ENCODE peak calls at places on chromosomes 1 and 21, in ten cellular contexts. W is WTC11; I is caudate nucleus; Y is non-pigmented ciliary epithelial cell; Z is amygdala; R is T follicular helper cell; H is HTR-8/SVneo; K is stimulated activated CD4-positive, alpha-beta T cell treated with anti-CD3 and anti-CD28 coated beads, Interleukin-4, amount 100 ng/mL, for 48 hours; O is C1 segment of cervical spinal cord; F is bronchial epithelial cell. C is an unnamed sample.
A peak's percentile ranks its signal among the peaks of the same experiment; 100 is the strongest.

GRCh38 chr1:20033396-20033795 is 36.6 kb upstream of the PLA2G5 start:
- DNase-seq in K (no peak), Z (no peak), O (no peak), F (no peak), R (no peak), H (no peak), I (no peak), W (no peak), Y (no peak), C (no peak)

GRCh38 chr1:233020441-233020840 is 70.0 kb downstream of the NTPCR start:
- DNase-seq in I (no peak), W (no peak), K (no peak), F (no peak), R (no peak), Z (peak; percentile 7), H (no peak), Y (no peak), O (no peak), C (no peak)

GRCh38 chr1:245605480-245606156 is 450.8 kb downstream of the KIF26B start:
- DNase-seq in K (no peak), H (no peak), R (no peak), O (no peak), Z (no peak), I (no peak), F (peak; percentile 64), W (no peak), Y (peak; percentile 26), C (peak; percentile 60)

GRCh38 chr1:55635856-55636255 is 420.7 kb upstream of the USP24 start:
- DNase-seq in Z (no peak), H (no peak), R (no peak), W (no peak), I (no peak), O (no peak), K (no peak), Y (no peak), F (no peak), C (peak; percentile 50)

GRCh38 chr1:223520200-223520599 is 127.0 kb downstream of the CCDC185 start:
- DNase-seq in W (no peak), H (no peak), Y (no peak), R (no peak), I (no peak), O (no peak), K (no peak), Z (no peak), F (no peak), C (no peak)

GRCh38 chr1:161954050-161954449 is 69.6 kb downstream of the OLFML2B start:
- DNase-seq in K (no peak), I (no peak), F (no peak), H (no peak), W (no peak), Z (no peak), Y (no peak), R (no peak), O (no peak), C (no peak)

GRCh38 chr1:201732351-201732750 is 96.6 kb upstream of the IPO9 start:
- DNase-seq in H (no peak), Z (no peak), F (no peak), W (no peak), I (no peak), R (no peak), Y (no peak), O (no peak), K (no peak), C (no peak)

GRCh38 chr1:178566187-178566586 is 53.3 kb downstream of the TEX35 start:
- DNase-seq in H (no peak), Y (no peak), Z (no peak), O (no peak), R (no peak), F (no peak), W (no peak), I (no peak), K (no peak), C (no peak)

GRCh38 chr1:164576311-164577271 is 17.6 kb downstream of the PBX1 start:
- DNase-seq in I (no peak), K (no peak), Y (no peak), H (no peak), F (no peak), W (peak; percentile 61), Z (peak; percentile 62), O (peak; percentile 46), R (no peak), C (no peak)

GRCh38 chr1:30635386-30635975 is 87.9 kb downstream of the MATN1 start:
- DNase-seq in O (no peak), R (no peak), H (no peak), K (no peak), Y (no peak), W (no peak), F (no peak), Z (no peak), I (no peak), C (no peak)

GRCh38 chr1:160547371-160547901 is 24.4 kb upstream of the SLAMF6 start:
- DNase-seq in R (no peak), I (no peak), O (no peak), W (no peak), H (no peak), F (no peak), Y (no peak), Z (no peak), K (no peak), C (no peak)

GRCh38 chr1:24252185-24252584 is 65.1 kb upstream of the IFNLR1 start:
- DNase-seq in R (no peak), Y (no peak), W (no peak), K (no peak), I (no peak), H (no peak), Z (no peak), O (no peak), F (no peak), C (no peak)

GRCh38 chr1:32775640-32776337 is 41.4 kb downstream of the YARS1 start:
- DNase-seq in W (no peak), K (no peak), R (no peak), I (no peak), H (peak; percentile 28), O (no peak), Y (no peak), F (no peak), Z (no peak), C (no peak)

GRCh38 chr1:236345728-236346127 is 48.4 kb upstream of the EDARADD start:
- DNase-seq in H (peak; percentile 51), R (no peak), I (no peak), W (no peak), Z (no peak), K (no peak), O (no peak), F (peak; percentile 10), Y (no peak), C (no peak)

GRCh38 chr1:12230549-12231275 is 882 bp downstream of the VPS13D start:
- DNase-seq in F (no peak), Y (no peak), O (peak; percentile 24), Z (peak; percentile 29), H (no peak), R (no peak), I (peak; percentile 10), K (no peak), W (peak; percentile 36), C (no peak)

GRCh38 chr1:225825606-225826005 is 15.7 kb downstream of the EPHX1 start:
- DNase-seq in Y (no peak), F (no peak), R (no peak), W (no peak), H (no peak), Z (no peak), K (no peak), O (no peak), I (no peak), C (no peak)

GRCh38 chr21:16770279-16770678 is 742.6 kb upstream of the CXADR start:
- DNase-seq in Y (no peak), K (no peak), I (no peak), O (no peak), R (no peak), F (no peak), Z (no peak), W (no peak), H (no peak), C (no peak)

GRCh38 chr1:48873944-48874343 is 97.3 kb upstream of the BEND5 start:
- DNase-seq in K (no peak), R (no peak), W (peak; percentile 29), H (no peak), Z (no peak), Y (no peak), I (no peak), O (no peak), F (no peak), C (no peak)

GRCh38 chr1:36869054-36869453 is 165.3 kb downstream of the GRIK3 start:
- DNase-seq in F (no peak), I (no peak), H (no peak), W (no peak), K (no peak), O (no peak), Y (no peak), Z (no peak), R (no peak), C (no peak)

GRCh38 chr1:240149488-240150094 is 57.9 kb downstream of the FMN2 start:
- DNase-seq in I (no peak), F (peak; percentile 22), Z (no peak), R (no peak), O (no peak), W (no peak), K (no peak), Y (no peak), H (peak; percentile 35), C (no peak)

GRCh38 chr1:228786361-228787129 is 51.3 kb downstream of the RHOU start:
- DNase-seq in R (no peak), I (no peak), F (no peak), Z (no peak), O (no peak), W (no peak), K (no peak), H (no peak), Y (no peak), C (no peak)

GRCh38 chr1:244557565-244557964 is 95.4 kb upstream of the DESI2 start:
- DNase-seq in R (no peak), Z (no peak), F (no peak), Y (no peak), K (no peak), H (no peak), W (no peak), O (no peak), I (no peak), C (no peak)

GRCh38 chr1:222618001-222618879 is at the start of gene MIA3:
- DNase-seq in Z (peak; percentile 84), I (peak; percentile 81), W (peak; percentile 76), H (peak; percentile 89), O (peak; percentile 79), R (peak; percentile 28), F (peak; percentile 14), K (peak; percentile 64), Y (no peak), C (no peak)

GRCh38 chr1:206470692-206471414 is 577 bp downstream of the IKBKE start:
- DNase-seq in Y (peak; percentile 62), I (no peak), H (peak; percentile 65), W (peak; percentile 31), R (no peak), K (no peak), O (no peak), F (peak; percentile 60), Z (no peak), C (no peak)

GRCh38 chr1:8889925-8890785 is 11.7 kb upstream of the ENO1 start:
- DNase-seq in Z (peak; percentile 79), H (no peak), I (peak; percentile 59), O (peak; percentile 34), W (no peak), R (no peak), F (peak; percentile 81), Y (no peak), K (no peak), C (peak; percentile 63)

GRCh38 chr1:29236743-29236992 is 346 bp downstream of the PTPRU start:
- DNase-seq in K (no peak), Z (no peak), I (no peak), O (no peak), H (no peak), R (no peak), Y (no peak), F (no peak), W (no peak), C (no peak)

GRCh38 chr1:243848165-243849088 is 1.6 kb downstream of the AKT3 start:
- DNase-seq in O (no peak), H (no peak), Z (no peak), R (no peak), I (no peak), W (no peak), Y (no peak), F (peak; percentile 15), K (no peak), C (no peak)

GRCh38 chr1:101757985-101758384 is 238.7 kb downstream of the OLFM3 start:
- DNase-seq in O (no peak), H (no peak), Z (no peak), Y (no peak), I (no peak), W (no peak), R (no peak), F (peak; percentile 45), K (no peak), C (no peak)